ENCODE peak calls at places on chromosomes 5 and 9, in eight cellular contexts. One of them, this sample, is unnamed.

GRCh38 chr5:74519679-74520078 is 120.8 kb downstream of the ENC1 start:
- DNase-seq in NCI-H1105: no peak
- DNase-seq in activated T-cell treated with anti-CD3 and anti-CD28 coated beads, Interleukin-2, amount 50 U/mL, for 1 hour: no peak
- DNase-seq in DND-41: no peak
- DNase-seq in dermis microvascular lymphatic vessel endothelial cell: no peak
- DNase-seq in head of caudate nucleus: no peak
- DNase-seq in HCEC 1CT: no peak
- DNase-seq in ecto neural progenitor cell: no peak
- DNase-seq in this sample: no peak

GRCh38 chr9:126750941-126751725 is 53.7 kb upstream of the ZBTB43 start:
- DNase-seq in NCI-H1105: no peak
- DNase-seq in activated T-cell treated with anti-CD3 and anti-CD28 coated beads, Interleukin-2, amount 50 U/mL, for 1 hour: no peak
- DNase-seq in DND-41: no peak
- DNase-seq in dermis microvascular lymphatic vessel endothelial cell: no peak
- DNase-seq in head of caudate nucleus: no peak
- DNase-seq in HCEC 1CT: no peak
- DNase-seq in ecto neural progenitor cell: no peak
- DNase-seq in this sample: peak; percentile 57

GRCh38 chr5:88049156-88049555 is 219.5 kb downstream of the TMEM161B start:
- DNase-seq in NCI-H1105: no peak
- DNase-seq in activated T-cell treated with anti-CD3 and anti-CD28 coated beads, Interleukin-2, amount 50 U/mL, for 1 hour: no peak
- DNase-seq in DND-41: no peak
- DNase-seq in dermis microvascular lymphatic vessel endothelial cell: no peak
- DNase-seq in head of caudate nucleus: no peak
- DNase-seq in HCEC 1CT: no peak
- DNase-seq in ecto neural progenitor cell: no peak
- DNase-seq in this sample: no peak

GRCh38 chr9:77851862-77852602 is 179.6 kb downstream of the GNAQ start:
- DNase-seq in NCI-H1105: no peak
- DNase-seq in activated T-cell treated with anti-CD3 and anti-CD28 coated beads, Interleukin-2, amount 50 U/mL, for 1 hour: no peak
- DNase-seq in DND-41: no peak
- DNase-seq in dermis microvascular lymphatic vessel endothelial cell: peak; percentile 49
- DNase-seq in head of caudate nucleus: no peak
- DNase-seq in HCEC 1CT: no peak
- DNase-seq in ecto neural progenitor cell: no peak
- DNase-seq in this sample: no peak

GRCh38 chr5:76145945-76146344 is 62.8 kb downstream of the SV2C start:
- DNase-seq in NCI-H1105: no peak
- DNase-seq in activated T-cell treated with anti-CD3 and anti-CD28 coated beads, Interleukin-2, amount 50 U/mL, for 1 hour: no peak
- DNase-seq in DND-41: no peak
- DNase-seq in dermis microvascular lymphatic vessel endothelial cell: peak; percentile 35
- DNase-seq in head of caudate nucleus: no peak
- DNase-seq in HCEC 1CT: no peak
- DNase-seq in ecto neural progenitor cell: no peak
- DNase-seq in this sample: no peak

GRCh38 chr5:132747064-132747692 is at the start of gene CCNI2:
- DNase-seq in NCI-H1105: no peak
- DNase-seq in activated T-cell treated with anti-CD3 and anti-CD28 coated beads, Interleukin-2, amount 50 U/mL, for 1 hour: peak; percentile 79
- DNase-seq in DND-41: no peak
- DNase-seq in dermis microvascular lymphatic vessel endothelial cell: peak; percentile 40
- DNase-seq in head of caudate nucleus: peak; percentile 57
- DNase-seq in HCEC 1CT: no peak
- DNase-seq in ecto neural progenitor cell: peak; percentile 69
- DNase-seq in this sample: peak; percentile 88

GRCh38 chr5:135313405-135313804 is 85.6 kb downstream of the MACROH2A1 start:
- DNase-seq in NCI-H1105: no peak
- DNase-seq in activated T-cell treated with anti-CD3 and anti-CD28 coated beads, Interleukin-2, amount 50 U/mL, for 1 hour: no peak
- DNase-seq in DND-41: peak; percentile 10
- DNase-seq in dermis microvascular lymphatic vessel endothelial cell: no peak
- DNase-seq in head of caudate nucleus: no peak
- DNase-seq in HCEC 1CT: no peak
- DNase-seq in ecto neural progenitor cell: peak; percentile 11
- DNase-seq in this sample: peak; percentile 81

GRCh38 chr9:90974007-90974406 is 172.4 kb downstream of the SYK start:
- DNase-seq in NCI-H1105: no peak
- DNase-seq in activated T-cell treated with anti-CD3 and anti-CD28 coated beads, Interleukin-2, amount 50 U/mL, for 1 hour: no peak
- DNase-seq in DND-41: no peak
- DNase-seq in dermis microvascular lymphatic vessel endothelial cell: no peak
- DNase-seq in head of caudate nucleus: no peak
- DNase-seq in HCEC 1CT: no peak
- DNase-seq in ecto neural progenitor cell: no peak
- DNase-seq in this sample: no peak

GRCh38 chr9:32589083-32589713 is 16.2 kb upstream of the NDUFB6 start:
- DNase-seq in NCI-H1105: no peak
- DNase-seq in activated T-cell treated with anti-CD3 and anti-CD28 coated beads, Interleukin-2, amount 50 U/mL, for 1 hour: no peak
- DNase-seq in DND-41: no peak
- DNase-seq in dermis microvascular lymphatic vessel endothelial cell: peak; percentile 60
- DNase-seq in head of caudate nucleus: no peak
- DNase-seq in HCEC 1CT: peak; percentile 53
- DNase-seq in ecto neural progenitor cell: no peak
- DNase-seq in this sample: no peak

GRCh38 chr9:137719194-137719593 is 100.4 kb downstream of the EHMT1 start:
- DNase-seq in NCI-H1105: no peak
- DNase-seq in activated T-cell treated with anti-CD3 and anti-CD28 coated beads, Interleukin-2, amount 50 U/mL, for 1 hour: no peak
- DNase-seq in DND-41: no peak
- DNase-seq in dermis microvascular lymphatic vessel endothelial cell: no peak
- DNase-seq in head of caudate nucleus: no peak
- DNase-seq in HCEC 1CT: no peak
- DNase-seq in ecto neural progenitor cell: no peak
- DNase-seq in this sample: no peak

GRCh38 chr5:109689740-109690455 is at the start of gene MAN2A1:
- DNase-seq in NCI-H1105: peak; percentile 6
- DNase-seq in activated T-cell treated with anti-CD3 and anti-CD28 coated beads, Interleukin-2, amount 50 U/mL, for 1 hour: peak; percentile 88
- DNase-seq in DND-41: peak; percentile 89
- DNase-seq in dermis microvascular lymphatic vessel endothelial cell: peak; percentile 74
- DNase-seq in head of caudate nucleus: peak; percentile 72
- DNase-seq in HCEC 1CT: peak; percentile 80
- DNase-seq in ecto neural progenitor cell: peak; percentile 80
- DNase-seq in this sample: no peak

GRCh38 chr9:34203275-34204010 is 24.6 kb downstream of the UBAP1 start:
- DNase-seq in NCI-H1105: no peak
- DNase-seq in activated T-cell treated with anti-CD3 and anti-CD28 coated beads, Interleukin-2, amount 50 U/mL, for 1 hour: no peak
- DNase-seq in DND-41: no peak
- DNase-seq in dermis microvascular lymphatic vessel endothelial cell: no peak
- DNase-seq in head of caudate nucleus: no peak
- DNase-seq in HCEC 1CT: no peak
- DNase-seq in ecto neural progenitor cell: no peak
- DNase-seq in this sample: no peak

GRCh38 chr5:136810198-136810823 is 445.0 kb upstream of the TRPC7 start:
- DNase-seq in NCI-H1105: no peak
- DNase-seq in activated T-cell treated with anti-CD3 and anti-CD28 coated beads, Interleukin-2, amount 50 U/mL, for 1 hour: no peak
- DNase-seq in DND-41: no peak
- DNase-seq in dermis microvascular lymphatic vessel endothelial cell: no peak
- DNase-seq in head of caudate nucleus: no peak
- DNase-seq in HCEC 1CT: peak; percentile 87
- DNase-seq in ecto neural progenitor cell: no peak
- DNase-seq in this sample: no peak

GRCh38 chr9:125929846-125930245 is 182.7 kb downstream of the PBX3 start:
- DNase-seq in NCI-H1105: no peak
- DNase-seq in activated T-cell treated with anti-CD3 and anti-CD28 coated beads, Interleukin-2, amount 50 U/mL, for 1 hour: no peak
- DNase-seq in DND-41: no peak
- DNase-seq in dermis microvascular lymphatic vessel endothelial cell: peak; percentile 46
- DNase-seq in head of caudate nucleus: no peak
- DNase-seq in HCEC 1CT: no peak
- DNase-seq in ecto neural progenitor cell: no peak
- DNase-seq in this sample: no peak

GRCh38 chr5:67346611-67347010 is 150.0 kb upstream of the CD180 start:
- DNase-seq in NCI-H1105: no peak
- DNase-seq in activated T-cell treated with anti-CD3 and anti-CD28 coated beads, Interleukin-2, amount 50 U/mL, for 1 hour: no peak
- DNase-seq in DND-41: no peak
- DNase-seq in dermis microvascular lymphatic vessel endothelial cell: no peak
- DNase-seq in head of caudate nucleus: no peak
- DNase-seq in HCEC 1CT: no peak
- DNase-seq in ecto neural progenitor cell: no peak
- DNase-seq in this sample: no peak

GRCh38 chr5:123422433-123423277 is 548 bp downstream of the CEP120 start:
- DNase-seq in NCI-H1105: peak; percentile 4
- DNase-seq in activated T-cell treated with anti-CD3 and anti-CD28 coated beads, Interleukin-2, amount 50 U/mL, for 1 hour: no peak
- DNase-seq in DND-41: peak; percentile 30
- DNase-seq in dermis microvascular lymphatic vessel endothelial cell: peak; percentile 49
- DNase-seq in head of caudate nucleus: no peak
- DNase-seq in HCEC 1CT: peak; percentile 26
- DNase-seq in ecto neural progenitor cell: no peak
- DNase-seq in this sample: no peak

GRCh38 chr5:33470544-33470943 is 29.8 kb downstream of the TARS1 start:
- DNase-seq in NCI-H1105: no peak
- DNase-seq in activated T-cell treated with anti-CD3 and anti-CD28 coated beads, Interleukin-2, amount 50 U/mL, for 1 hour: no peak
- DNase-seq in DND-41: no peak
- DNase-seq in dermis microvascular lymphatic vessel endothelial cell: peak; percentile 32
- DNase-seq in head of caudate nucleus: peak; percentile 42
- DNase-seq in HCEC 1CT: peak; percentile 27
- DNase-seq in ecto neural progenitor cell: no peak
- DNase-seq in this sample: no peak

GRCh38 chr5:106397700-106398099 is 1273.0 kb downstream of the EFNA5 start:
- DNase-seq in NCI-H1105: no peak
- DNase-seq in activated T-cell treated with anti-CD3 and anti-CD28 coated beads, Interleukin-2, amount 50 U/mL, for 1 hour: no peak
- DNase-seq in DND-41: no peak
- DNase-seq in dermis microvascular lymphatic vessel endothelial cell: peak; percentile 91
- DNase-seq in head of caudate nucleus: no peak
- DNase-seq in HCEC 1CT: peak; percentile 98
- DNase-seq in ecto neural progenitor cell: no peak
- DNase-seq in this sample: no peak

GRCh38 chr9:5230554-5230953 is 665 bp upstream of the INSL4 start:
- DNase-seq in NCI-H1105: no peak
- DNase-seq in activated T-cell treated with anti-CD3 and anti-CD28 coated beads, Interleukin-2, amount 50 U/mL, for 1 hour: no peak
- DNase-seq in DND-41: no peak
- DNase-seq in dermis microvascular lymphatic vessel endothelial cell: no peak
- DNase-seq in head of caudate nucleus: no peak
- DNase-seq in HCEC 1CT: no peak
- DNase-seq in ecto neural progenitor cell: no peak
- DNase-seq in this sample: no peak

GRCh38 chr5:154755361-154756202 is at the start of gene LARP1:
- DNase-seq in NCI-H1105: peak; percentile 5
- DNase-seq in activated T-cell treated with anti-CD3 and anti-CD28 coated beads, Interleukin-2, amount 50 U/mL, for 1 hour: no peak
- DNase-seq in DND-41: no peak
- DNase-seq in dermis microvascular lymphatic vessel endothelial cell: peak; percentile 64
- DNase-seq in head of caudate nucleus: peak; percentile 34
- DNase-seq in HCEC 1CT: peak; percentile 40
- DNase-seq in ecto neural progenitor cell: peak; percentile 74
- DNase-seq in this sample: no peak

GRCh38 chr5:132479073-132479811 is 11.3 kb downstream of the IRF1 start:
- DNase-seq in NCI-H1105: no peak
- DNase-seq in activated T-cell treated with anti-CD3 and anti-CD28 coated beads, Interleukin-2, amount 50 U/mL, for 1 hour: peak; percentile 20
- DNase-seq in DND-41: no peak
- DNase-seq in dermis microvascular lymphatic vessel endothelial cell: no peak
- DNase-seq in head of caudate nucleus: no peak
- DNase-seq in HCEC 1CT: no peak
- DNase-seq in ecto neural progenitor cell: no peak
- DNase-seq in this sample: no peak

GRCh38 chr5:132528866-132529634 is 14.3 kb downstream of the IL5 start:
- DNase-seq in NCI-H1105: no peak
- DNase-seq in activated T-cell treated with anti-CD3 and anti-CD28 coated beads, Interleukin-2, amount 50 U/mL, for 1 hour: no peak
- DNase-seq in DND-41: no peak
- DNase-seq in dermis microvascular lymphatic vessel endothelial cell: peak; percentile 23
- DNase-seq in head of caudate nucleus: peak; percentile 32
- DNase-seq in HCEC 1CT: no peak
- DNase-seq in ecto neural progenitor cell: no peak
- DNase-seq in this sample: no peak

GRCh38 chr5:181158869-181159268 is 11.5 kb downstream of the OR2V2 start:
- DNase-seq in NCI-H1105: no peak
- DNase-seq in activated T-cell treated with anti-CD3 and anti-CD28 coated beads, Interleukin-2, amount 50 U/mL, for 1 hour: no peak
- DNase-seq in DND-41: no peak
- DNase-seq in dermis microvascular lymphatic vessel endothelial cell: no peak
- DNase-seq in head of caudate nucleus: no peak
- DNase-seq in HCEC 1CT: no peak
- DNase-seq in ecto neural progenitor cell: no peak
- DNase-seq in this sample: no peak

GRCh38 chr5:1820926-1821325 is 19.7 kb downstream of the NDUFS6 start:
- DNase-seq in NCI-H1105: no peak
- DNase-seq in activated T-cell treated with anti-CD3 and anti-CD28 coated beads, Interleukin-2, amount 50 U/mL, for 1 hour: no peak
- DNase-seq in DND-41: no peak
- DNase-seq in dermis microvascular lymphatic vessel endothelial cell: no peak
- DNase-seq in head of caudate nucleus: no peak
- DNase-seq in HCEC 1CT: no peak
- DNase-seq in ecto neural progenitor cell: no peak
- DNase-seq in this sample: no peak

GRCh38 chr5:51377151-51378060 is 5.8 kb upstream of the ISL1 start:
- DNase-seq in NCI-H1105: no peak
- DNase-seq in activated T-cell treated with anti-CD3 and anti-CD28 coated beads, Interleukin-2, amount 50 U/mL, for 1 hour: no peak
- DNase-seq in DND-41: no peak
- DNase-seq in dermis microvascular lymphatic vessel endothelial cell: no peak
- DNase-seq in head of caudate nucleus: no peak
- DNase-seq in HCEC 1CT: no peak
- DNase-seq in ecto neural progenitor cell: no peak
- DNase-seq in this sample: no peak

GRCh38 chr5:173668910-173669309 is 52.5 kb upstream of the BOD1 start:
- DNase-seq in NCI-H1105: no peak
- DNase-seq in activated T-cell treated with anti-CD3 and anti-CD28 coated beads, Interleukin-2, amount 50 U/mL, for 1 hour: no peak
- DNase-seq in DND-41: no peak
- DNase-seq in dermis microvascular lymphatic vessel endothelial cell: no peak
- DNase-seq in head of caudate nucleus: no peak
- DNase-seq in HCEC 1CT: no peak
- DNase-seq in ecto neural progenitor cell: no peak
- DNase-seq in this sample: no peak

GRCh38 chr5:1797109-1797800 is 2.4 kb downstream of the MRPL36 start:
- DNase-seq in NCI-H1105: no peak
- DNase-seq in activated T-cell treated with anti-CD3 and anti-CD28 coated beads, Interleukin-2, amount 50 U/mL, for 1 hour: no peak
- DNase-seq in DND-41: no peak
- DNase-seq in dermis microvascular lymphatic vessel endothelial cell: no peak
- DNase-seq in head of caudate nucleus: no peak
- DNase-seq in HCEC 1CT: no peak
- DNase-seq in ecto neural progenitor cell: no peak
- DNase-seq in this sample: no peak

GRCh38 chr5:53512539-53512938 is 32.1 kb downstream of the FST start:
- DNase-seq in NCI-H1105: no peak
- DNase-seq in activated T-cell treated with anti-CD3 and anti-CD28 coated beads, Interleukin-2, amount 50 U/mL, for 1 hour: no peak
- DNase-seq in DND-41: no peak
- DNase-seq in dermis microvascular lymphatic vessel endothelial cell: no peak
- DNase-seq in head of caudate nucleus: no peak
- DNase-seq in HCEC 1CT: no peak
- DNase-seq in ecto neural progenitor cell: no peak
- DNase-seq in this sample: no peak